ENCODE peak calls at places on chromosome 19, in five cellular contexts. O, L, E, P and H are unnamed samples. For H3K4me1, the result is how much of the 10 kb centered on the place peaks cover.

GRCh38 chr19:45114116-45114515 is 21.1 kb downstream of the PPP1R37 start:
- DNase-seq in E (no peak), L (no peak), P (no peak), O (no peak), H (no peak)

GRCh38 chr19:42284066-42284501 is 15.0 kb downstream of the CIC start:
- DNase-seq in O (peak), P (peak), E (peak), L (no peak), H (peak)

GRCh38 chr19:40719414-40719894 is 2.5 kb downstream of the ITPKC start:
- DNase-seq in E (no peak), L (no peak), O (no peak), P (no peak), H (no peak)

GRCh38 chr19:41264581-41265375 is 606 bp downstream of the HNRNPUL1 start:
- DNase-seq in P (peak), O (peak), L (no peak), E (peak), H (peak)

GRCh38 chr19:29831041-29831548 is 19.3 kb downstream of the CCNE1 start:
- DNase-seq in E (no peak), P (no peak), L (no peak), O (no peak), H (no peak)

GRCh38 chr19:11194657-11195056 is 2.7 kb downstream of the KANK2 start:
- DNase-seq in P (no peak), O (peak), E (no peak), L (no peak), H (no peak)

GRCh38 chr19:31140717-31141116 is 208.5 kb downstream of the TSHZ3 start:
- DNase-seq in O (peak), E (no peak), P (no peak), L (no peak), H (no peak)

GRCh38 chr19:54201980-54202379 is 1.3 kb downstream of the RPS9 start:
- DNase-seq in O (no peak), E (no peak), P (no peak), L (no peak), H (no peak)

GRCh38 chr19:58562126-58563033 is 4.0 kb upstream of the UBE2M start:
- DNase-seq in E (no peak), O (peak), P (peak), L (no peak), H (no peak)

GRCh38 chr19:2251577-2252480 is 2.7 kb downstream of the AMH start:
- DNase-seq in O (no peak), P (no peak), E (no peak), L (no peak), H (no peak)

GRCh38 chr19:34232566-34233481 is 21.5 kb upstream of the GARRE1 start:
- DNase-seq in L (no peak), P (peak), O (peak), E (no peak), H (no peak)

GRCh38 chr19:50772408-50773311 is 2.4 kb downstream of the GPR32 start:
- DNase-seq in E (no peak), P (no peak), O (peak), L (no peak), H (no peak)

GRCh38 chr19:23321953-23322549 is 71.9 kb upstream of the ZNF724 start:
- DNase-seq in O (no peak), P (no peak), L (no peak), E (no peak), H (no peak)

GRCh38 chr19:2235396-2236284 is 489 bp downstream of the PLEKHJ1 start:
- DNase-seq in E (no peak), P (peak), L (no peak), O (no peak), H (peak)

GRCh38 chr19:42129399-42130253 is 2.6 kb downstream of the POU2F2 start:
- DNase-seq in P (no peak), O (peak), E (no peak), L (no peak), H (no peak)

GRCh38 chr19:38089440-38089839 is 134.6 kb downstream of the DPF1 start:
- DNase-seq in O (no peak), P (no peak), L (no peak), E (peak), H (no peak)

GRCh38 chr19:4272894-4273293 is 6.2 kb upstream of the SHD start:
- DNase-seq in E (no peak), O (no peak), P (no peak), L (no peak), H (no peak)

GRCh38 chr19:13987101-13987890 is 18.8 kb downstream of the RFX1 start:
- DNase-seq in O (no peak), E (peak), P (peak), L (no peak), H (no peak)

GRCh38 chr19:58409010-58409790 is 751 bp downstream of the ZNF584 start:
- DNase-seq in O (peak), P (no peak), L (no peak), E (no peak), H (no peak)

GRCh38 chr19:3659746-3660112 is 33.1 kb upstream of the CACTIN start:
- DNase-seq in P (no peak), E (no peak), L (no peak), O (no peak), H (no peak)

GRCh38 chr19:2550431-2551171 is 74.7 kb downstream of the GADD45B start:
- DNase-seq in P (no peak), O (no peak), L (no peak), E (peak), H (no peak)

GRCh38 chr19:42068756-42069571 is 1.0 kb downstream of the GRIK5 start:
- DNase-seq in E (no peak), O (no peak), P (no peak), L (no peak), H (no peak)

GRCh38 chr19:48469056-48469881 is at the start of gene CYTH2:
- DNase-seq in L (peak), O (peak), E (peak), P (peak), H (peak)
- TF ChIP-seq POLR2A in L (peak), O (peak), E (peak), P (peak), H (peak)

GRCh38 chr19:46392837-46393236 is 20.5 kb downstream of the CCDC8 start:
- DNase-seq in E (no peak), P (no peak), L (no peak), O (no peak), H (no peak)

GRCh38 chr19:46392252-46392801 is 21.0 kb downstream of the CCDC8 start:
- DNase-seq in O (peak), L (no peak), P (no peak), E (no peak), H (no peak)

GRCh38 chr19:46391296-46392251 is 21.8 kb downstream of the CCDC8 start:
- DNase-seq in O (no peak), E (no peak), P (no peak), L (no peak), H (no peak)

GRCh38 chr19:46394398-46394797 is 19.0 kb downstream of the CCDC8 start:
- DNase-seq in P (peak), O (no peak), L (no peak), E (no peak), H (no peak)

DNA sequence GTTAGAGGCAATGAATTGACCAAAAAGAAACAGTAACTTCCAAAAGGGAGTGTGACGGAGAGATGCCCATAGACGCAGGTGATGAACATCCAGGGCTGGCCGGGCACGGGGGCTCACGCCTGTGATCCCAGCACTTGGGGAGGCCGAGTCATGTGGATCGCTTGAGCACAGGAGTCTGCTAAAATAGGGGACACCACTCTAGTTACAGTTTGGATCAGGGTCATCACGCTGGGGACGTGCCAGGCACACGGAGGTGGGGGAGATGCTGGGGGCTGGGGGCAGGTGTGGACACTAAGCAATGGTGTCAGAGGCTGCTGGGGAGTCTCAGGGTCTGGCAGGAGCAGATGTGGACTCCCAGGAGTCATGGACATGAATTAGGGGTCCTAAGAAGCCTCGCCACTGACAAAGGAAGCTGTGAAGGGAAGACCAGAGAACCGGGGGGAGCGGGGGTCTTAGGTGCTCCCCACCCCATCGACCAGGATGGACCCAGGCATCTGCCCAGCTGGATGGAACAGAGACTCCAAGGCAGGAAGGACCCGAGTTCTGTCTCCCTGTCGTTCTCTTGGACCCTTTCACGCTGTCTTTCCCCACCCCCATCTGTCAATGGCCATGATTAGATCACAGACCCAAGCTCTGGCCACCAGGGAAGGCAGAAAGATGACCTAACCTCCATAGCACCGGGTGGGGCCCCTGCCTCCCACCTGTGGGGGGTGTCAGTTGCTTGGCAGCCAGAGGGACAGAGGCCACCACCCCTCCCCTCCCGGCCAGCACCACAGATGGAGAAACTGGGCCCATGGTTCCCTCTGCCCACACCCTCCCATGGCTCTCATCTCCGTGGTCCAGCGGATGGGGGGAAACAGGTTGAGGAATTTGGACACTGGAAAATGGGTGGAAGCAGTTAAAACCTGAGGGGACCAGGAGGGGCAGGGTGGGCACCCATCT is 19.6 kb downstream of the CCDC8 start:
- DNase-seq in E (no peak), O (no peak), L (no peak), P (no peak), H (no peak)
- H3K27ac ChIP-seq in E (no peak), O (no peak), L (no peak), P (no peak), H (peak)

DNA sequence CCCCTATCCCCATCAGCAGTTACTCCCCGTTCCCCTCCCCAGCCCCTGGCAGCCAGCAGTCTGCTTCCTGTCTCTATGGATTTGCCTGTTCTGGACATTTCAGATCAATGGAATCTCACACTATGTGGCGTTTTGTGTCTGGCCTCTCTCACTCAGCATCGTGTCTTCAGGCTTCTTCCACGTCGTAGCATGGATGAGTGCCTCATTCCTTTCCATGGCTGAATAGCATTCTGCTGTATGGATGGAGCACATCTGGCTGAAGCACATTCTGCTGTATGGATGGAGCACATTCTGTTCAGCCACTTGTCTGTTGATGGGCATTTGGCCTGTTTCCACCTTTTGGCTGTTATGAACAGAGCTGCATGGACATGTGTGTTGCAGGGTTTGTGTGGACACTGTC is 29.5 kb downstream of the CRTC1 start:
- DNase-seq in O (peak), E (no peak), L (no peak), P (no peak), H (no peak)
- H3K4me1 ChIP-seq in O (under half), E (under half), L (half or more), P (under half), H (under half)

DNA sequence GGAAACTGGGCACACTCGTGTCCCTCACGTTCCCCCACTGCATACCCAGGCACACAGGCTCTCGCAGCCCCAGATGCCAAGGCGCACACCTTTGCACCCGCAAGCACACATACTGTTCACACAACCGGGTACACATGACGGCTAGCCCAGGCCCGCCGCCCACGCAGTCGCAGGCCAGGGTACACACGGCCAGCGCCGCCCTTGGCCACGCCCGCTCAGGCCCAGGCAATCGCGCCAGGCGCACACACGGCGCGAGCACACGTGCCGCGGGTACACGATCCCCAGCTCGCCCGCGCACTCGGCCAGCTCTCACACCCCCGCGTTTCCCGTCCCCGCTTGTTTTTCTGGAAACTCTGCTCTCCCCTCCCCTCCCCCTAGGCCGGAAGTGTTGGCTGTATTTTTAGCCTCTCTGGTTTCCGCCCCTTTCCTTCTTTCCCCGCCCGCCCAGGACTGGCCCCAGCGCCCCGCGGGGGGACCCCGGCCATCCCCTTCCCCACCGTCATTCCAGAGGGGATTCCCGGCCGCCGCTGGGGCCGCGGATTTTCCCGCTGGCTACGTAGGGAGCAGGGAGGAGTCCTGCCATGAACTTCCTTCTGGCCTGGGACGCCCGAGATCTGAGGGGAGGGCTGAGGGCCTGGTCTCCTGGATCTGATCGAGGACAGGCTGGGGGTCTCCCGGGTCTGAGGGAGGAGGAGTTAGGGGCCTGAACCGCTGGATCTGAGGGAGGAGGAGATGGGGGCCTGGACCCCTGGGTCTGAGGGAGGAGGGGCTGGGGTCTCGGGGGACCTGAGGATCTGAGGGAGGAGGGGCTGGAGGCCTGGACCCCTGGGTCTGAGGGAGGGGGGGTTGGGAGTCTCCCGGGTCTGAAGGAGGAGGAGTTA is 4.0 kb upstream of the ZFP36 start:
- DNase-seq in E (peak), O (peak), P (peak), L (peak), H (peak)
- TF ChIP-seq POLR2A in E (peak), O (peak), P (peak), L (no peak), H (no peak)

GRCh38 chr19:47626238-47626637 is 17.3 kb downstream of the BICRA start:
- DNase-seq in L (no peak), P (no peak), O (no peak), E (no peak), H (no peak)

GRCh38 chr19:47625650-47626049 is 16.7 kb downstream of the BICRA start:
- DNase-seq in L (no peak), P (no peak), E (no peak), O (no peak), H (no peak)

GRCh38 chr19:47619763-47620162 is 10.8 kb downstream of the BICRA start:
- DNase-seq in E (no peak), O (peak), P (no peak), L (no peak), H (no peak)

GRCh38 chr19:47623921-47624391 is 15.0 kb downstream of the BICRA start:
- DNase-seq in P (no peak), E (no peak), L (no peak), O (no peak), H (no peak)

GRCh38 chr19:47623151-47623920 is 14.4 kb downstream of the BICRA start:
- DNase-seq in P (no peak), E (no peak), L (no peak), O (no peak), H (no peak)
- H3K27ac ChIP-seq in P (no peak), E (no peak), L (peak), O (no peak), H (no peak)

DNA sequence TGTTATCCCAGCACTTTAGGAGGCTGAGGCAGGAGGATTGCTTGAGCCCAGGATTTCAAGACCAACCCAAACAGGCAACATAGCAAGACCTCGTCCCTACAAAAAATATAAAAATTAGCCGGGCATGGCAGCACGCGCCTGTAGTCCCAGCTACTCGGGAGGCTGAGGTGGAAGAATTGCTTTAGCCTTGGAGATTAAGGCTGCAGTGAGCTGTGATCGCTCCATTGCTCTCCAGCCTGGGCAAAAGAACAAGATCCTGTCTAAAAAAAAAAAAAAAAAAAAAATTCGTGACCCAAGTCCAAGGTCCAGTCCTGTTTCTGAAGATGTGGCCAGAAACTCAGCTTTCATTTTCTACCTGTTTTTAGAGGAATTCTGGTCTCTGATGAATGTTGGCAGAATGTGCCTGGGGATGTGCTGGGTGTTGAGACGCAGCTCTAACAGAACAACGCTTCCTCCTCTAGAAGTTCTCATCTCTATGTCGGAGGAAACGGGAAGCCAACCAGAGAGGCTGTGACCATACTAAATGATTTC is 1.9 kb upstream of the PGPEP1 start:
- DNase-seq in L (no peak), P (peak), O (no peak), E (no peak), H (no peak)
- H3K4me1 ChIP-seq in L (under half), P (under half), O (under half), E (under half), H (under half)